ENCODE peak calls at places on chromosomes 16 and 17, in nine cellular contexts. X is right atrium auricular region; D is dorsolateral prefrontal cortex; G is upper lobe of right lung; Z is CD4-positive, alpha-beta memory T cell; J is left lung; V is PC-3; L is cardiac muscle cell; K is neural progenitor cell. U is an unnamed sample.
A peak's percentile ranks its signal among the peaks of the same experiment; 100 is the strongest.

GRCh38 chr16:59905628-59906027 is 1171.5 kb upstream of the GOT2 start:
- DNase-seq in L (no peak), J (no peak), Z (no peak), G (no peak), V (peak; percentile 50), K (no peak), D (no peak), X (no peak), U (no peak)

GRCh38 chr17:16352303-16352837 is 899 bp downstream of the CENPV start:
- DNase-seq in G (peak; percentile 65), Z (peak; percentile 8), X (no peak), L (peak; percentile 35), V (no peak), D (peak; percentile 34), J (no peak), K (peak; percentile 90), U (peak; percentile 86)

GRCh38 chr16:53518550-53519416 is 15.8 kb upstream of the AKTIP start:
- DNase-seq in X (peak; percentile 80), G (no peak), D (no peak), V (no peak), J (peak; percentile 53), Z (peak; percentile 86), K (no peak), L (peak; percentile 94), U (no peak)

GRCh38 chr17:40648326-40648968 is 829 bp upstream of the SMARCE1 start:
- DNase-seq in D (no peak), L (no peak), Z (no peak), J (no peak), V (no peak), G (no peak), K (peak; percentile 83), X (peak; percentile 63), U (no peak)

GRCh38 chr16:88387177-88387576 is 4.4 kb downstream of the ZNF469 start:
- DNase-seq in K (no peak), X (no peak), D (no peak), Z (no peak), L (no peak), V (no peak), J (no peak), G (no peak), U (no peak)

GRCh38 chr17:6107791-6108190 is 37.6 kb downstream of the WSCD1 start:
- DNase-seq in V (no peak), X (no peak), G (peak; percentile 25), Z (no peak), L (no peak), K (no peak), J (no peak), D (no peak), U (no peak)

GRCh38 chr16:1839554-1839953 is 12.5 kb downstream of the FAHD1 start:
- DNase-seq in J (no peak), D (no peak), G (no peak), L (peak; percentile 52), X (no peak), V (no peak), Z (no peak), K (no peak), U (no peak)

GRCh38 chr17:70969540-70970034 is 800.3 kb downstream of the KCNJ2 start:
- DNase-seq in V (no peak), D (no peak), J (no peak), K (no peak), L (no peak), Z (no peak), G (no peak), X (no peak), U (no peak)

GRCh38 chr16:951660-952301 is 19.0 kb downstream of the LMF1 start:
- DNase-seq in V (no peak), K (no peak), L (no peak), X (no peak), Z (no peak), G (no peak), J (no peak), D (no peak), U (no peak)

GRCh38 chr16:25163683-25164082 is 52.1 kb downstream of the LCMT1 start:
- DNase-seq in V (no peak), K (no peak), G (no peak), Z (no peak), X (no peak), D (no peak), L (no peak), J (no peak), U (no peak)

GRCh38 chr17:19621697-19622096 is 26.9 kb upstream of the ALDH3A2 start:
- DNase-seq in X (no peak), J (no peak), G (no peak), V (no peak), D (no peak), L (no peak), Z (no peak), K (no peak), U (no peak)

GRCh38 chr16:12062343-12063003 is 85.9 kb downstream of the SNX29 start:
- DNase-seq in L (peak; percentile 88), V (peak; percentile 74), D (no peak), G (peak; percentile 90), X (peak; percentile 97), J (peak; percentile 91), K (no peak), Z (no peak), U (no peak)

GRCh38 chr16:19135896-19136438 is 22.2 kb downstream of the ITPRIPL2 start:
- DNase-seq in J (peak; percentile 64), K (no peak), G (no peak), X (no peak), L (no peak), V (peak; percentile 81), D (no peak), Z (no peak), U (no peak)

GRCh38 chr17:4860651-4861050 is 27.5 kb downstream of the MINK1 start:
- DNase-seq in V (no peak), Z (no peak), G (no peak), J (no peak), K (no peak), D (no peak), L (no peak), X (no peak), U (no peak)
- H3K4me3 ChIP-seq in V (no peak overlapping the region), Z (no peak overlapping the region), G (no peak overlapping the region), J (peak overlapping the region; percentile 18), K (no peak overlapping the region), D (peak overlapping the region; percentile 10), L (no peak overlapping the region), X (no peak overlapping the region), U (no peak overlapping the region)

DNA sequence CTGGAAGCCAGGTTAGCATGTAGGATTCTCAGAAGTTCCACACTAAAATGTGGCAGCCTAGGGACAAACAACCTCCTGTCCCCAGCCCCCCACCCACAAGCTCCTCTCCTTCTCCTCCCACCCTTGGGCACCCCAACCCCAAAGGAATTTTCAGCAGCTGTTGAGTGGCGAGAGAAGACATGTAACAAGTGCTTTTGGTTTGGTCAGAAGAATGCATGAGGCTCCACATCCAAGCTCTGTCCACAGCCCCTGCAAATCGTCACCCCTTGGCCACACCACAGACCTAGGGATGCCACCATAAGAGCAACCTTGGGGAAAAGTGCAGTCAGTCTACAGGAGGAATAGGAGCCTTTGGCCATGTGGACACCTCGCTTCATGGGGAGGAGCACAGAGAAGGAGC is 11.9 kb upstream of the RAB37 start:
- DNase-seq in G (peak; percentile 43), L (no peak), J (no peak), K (no peak), D (no peak), X (no peak), V (no peak), Z (no peak), U (no peak)
- H3K27me3 ChIP-seq in G (no peaks in the 10 kb centered on the region), L (peaks cover 2% of the 10 kb centered on the region), J (no peaks in the 10 kb centered on the region), K (peaks cover 14% of the 10 kb centered on the region), D (no peaks in the 10 kb centered on the region), X (no peaks in the 10 kb centered on the region), V (peaks cover 57% of the 10 kb centered on the region), Z (no peaks in the 10 kb centered on the region), U (no peaks in the 10 kb centered on the region)

DNA sequence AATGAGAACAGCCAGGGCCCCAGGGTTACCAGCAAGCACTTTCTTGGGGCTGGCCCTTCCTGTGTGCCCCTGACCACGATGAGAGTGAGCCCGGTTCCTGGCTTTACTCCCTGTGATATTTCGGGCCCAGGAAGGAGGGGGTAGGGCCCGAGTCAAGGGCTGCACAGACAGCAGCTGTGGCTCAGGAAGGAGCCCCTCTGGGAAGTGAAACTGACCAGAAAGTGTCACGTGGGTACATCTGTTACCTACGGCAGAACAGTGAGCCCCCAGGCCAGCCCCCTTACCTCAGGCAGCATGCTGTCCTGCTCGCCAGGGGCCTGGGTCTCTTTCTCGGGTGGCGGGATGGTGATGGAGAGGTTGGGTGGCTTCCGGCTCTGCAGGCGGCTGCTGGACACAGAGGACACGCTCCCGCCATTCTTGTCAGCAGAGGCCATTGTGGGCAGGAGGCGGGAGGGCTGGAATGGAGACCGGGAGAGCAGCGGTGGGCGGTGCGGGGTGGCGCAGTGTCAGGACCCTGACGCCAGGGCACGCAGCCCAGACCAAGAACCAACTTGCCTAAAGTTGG is 13.8 kb downstream of the AANAT start:
- DNase-seq in L (no peak), G (no peak), X (no peak), D (no peak), Z (no peak), V (no peak), J (no peak), K (no peak), U (no peak)
- H3K4me3 ChIP-seq in L (no peak overlapping the region), G (no peak overlapping the region), X (no peak overlapping the region), D (no peak overlapping the region), Z (no peak overlapping the region), V (no peak overlapping the region), J (no peak overlapping the region), K (no peak overlapping the region), U (no peak overlapping the region)

GRCh38 chr16:55330726-55331647 is 7.0 kb downstream of the IRX6 start:
- DNase-seq in Z (no peak), X (no peak), L (no peak), D (no peak), K (peak; percentile 41), V (no peak), J (no peak), G (no peak), U (peak; percentile 64)

GRCh38 chr16:55329791-55330190 is 5.8 kb downstream of the IRX6 start:
- DNase-seq in X (no peak), V (no peak), J (no peak), L (no peak), G (no peak), Z (no peak), D (no peak), K (peak; percentile 62), U (no peak)

GRCh38 chr16:55328611-55329569 is 4.9 kb downstream of the IRX6 start:
- DNase-seq in G (no peak), V (no peak), L (no peak), K (peak; percentile 41), J (no peak), X (no peak), D (no peak), Z (no peak), U (peak; percentile 56)

GRCh38 chr16:55333690-55334089 is 9.7 kb downstream of the IRX6 start:
- DNase-seq in J (no peak), V (no peak), L (no peak), K (no peak), Z (no peak), G (no peak), X (no peak), D (no peak), U (no peak)

DNA sequence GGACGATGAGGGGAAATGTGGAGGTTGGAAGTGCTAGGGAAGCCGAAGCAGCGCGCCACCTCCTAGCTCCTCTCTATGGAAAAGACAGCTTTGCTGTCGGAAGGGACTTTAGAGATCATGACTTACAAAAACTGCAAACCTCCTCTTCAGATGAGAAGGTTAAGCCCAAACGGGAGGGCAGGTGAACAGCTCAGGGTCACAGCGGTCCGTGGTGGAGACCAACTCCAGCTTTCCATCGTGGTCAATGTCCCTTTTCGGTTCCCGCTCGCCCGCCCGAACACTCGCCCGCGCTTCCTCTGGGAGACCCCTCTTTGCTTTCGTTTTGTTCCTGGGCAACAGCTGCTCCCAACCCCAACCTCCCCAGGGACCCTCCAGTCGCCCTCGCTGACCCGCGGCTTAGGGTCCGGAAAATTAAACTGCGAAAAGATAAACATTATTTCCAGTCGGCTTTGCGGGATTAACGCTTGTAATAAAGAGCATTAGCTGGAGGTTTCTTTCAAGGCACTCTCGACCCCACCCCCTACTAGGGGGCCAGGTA is 7.7 kb downstream of the IRX6 start:
- DNase-seq in V (no peak), D (no peak), J (no peak), L (no peak), X (no peak), G (no peak), K (no peak), Z (no peak), U (peak; percentile 41)
- H3K27me3 ChIP-seq in V (no peaks in the 10 kb centered on the region), D (peaks cover 14% of the 10 kb centered on the region), J (peaks cover 71% of the 10 kb centered on the region), L (peaks cover 100% of the 10 kb centered on the region), X (no peaks in the 10 kb centered on the region), G (peaks cover 52% of the 10 kb centered on the region), K (peaks cover 100% of the 10 kb centered on the region), Z (peaks cover 17% of the 10 kb centered on the region), U (peaks cover 87% of the 10 kb centered on the region)